ENCODE peak calls at places on chromosomes 5 and 9, in ten cellular contexts. Q, J, C, E, W, I, Y, K, D and N are unnamed samples.

GRCh38 chr9:4549751-4550295 is 59.6 kb downstream of the SLC1A1 start:
- DNase-seq in Q (no peak), J (no peak), C (no peak), E (no peak), W (no peak), I (no peak), Y (no peak), K (no peak), D (no peak), N (peak)

GRCh38 chr5:150443242-150444075 is 6.1 kb downstream of the RPS14 start:
- DNase-seq in Q (no peak), J (no peak), C (no peak), E (no peak), W (no peak), I (no peak), Y (no peak), K (no peak), D (no peak), N (no peak)

GRCh38 chr9:37029776-37030590 is 4.1 kb downstream of the PAX5 start:
- DNase-seq in Q (no peak), J (no peak), C (no peak), E (no peak), W (peak), I (no peak), Y (no peak), K (no peak), D (no peak), N (no peak)

GRCh38 chr9:98627291-98627690 is 81.4 kb downstream of the GABBR2 start:
- DNase-seq in Q (no peak), J (no peak), C (peak), E (peak), W (no peak), I (peak), Y (no peak), K (no peak), D (no peak), N (peak)

GRCh38 chr5:147831465-147831864 is at the start of gene SPINK1:
- DNase-seq in Q (no peak), J (no peak), C (no peak), E (no peak), W (no peak), I (no peak), Y (peak), K (no peak), D (no peak), N (no peak)

GRCh38 chr5:6868816-6869215 is 155.6 kb downstream of the TENT4A start:
- DNase-seq in Q (no peak), J (no peak), C (no peak), E (no peak), W (no peak), I (no peak), Y (no peak), K (no peak), D (no peak), N (no peak)

GRCh38 chr5:14595189-14595588 is 13.6 kb downstream of the OTULINL start:
- DNase-seq in Q (no peak), J (no peak), C (no peak), E (no peak), W (peak), I (no peak), Y (no peak), K (no peak), D (no peak), N (no peak)

GRCh38 chr5:138408023-138408422 is 30.8 kb upstream of the REEP2 start:
- DNase-seq in Q (peak), J (no peak), C (no peak), E (peak), W (peak), I (no peak), Y (no peak), K (no peak), D (no peak), N (no peak)

GRCh38 chr5:136731241-136731885 is 366.0 kb upstream of the TRPC7 start:
- DNase-seq in Q (no peak), J (no peak), C (peak), E (peak), W (no peak), I (peak), Y (no peak), K (no peak), D (no peak), N (no peak)

GRCh38 chr9:94819161-94819677 is 92.7 kb downstream of the AOPEP start:
- DNase-seq in Q (no peak), J (no peak), C (no peak), E (no peak), W (no peak), I (no peak), Y (no peak), K (no peak), D (no peak), N (no peak)

GRCh38 chr5:119329701-119330100 is 26.1 kb upstream of the TNFAIP8 start:
- DNase-seq in Q (no peak), J (no peak), C (no peak), E (no peak), W (no peak), I (no peak), Y (no peak), K (no peak), D (no peak), N (no peak)

GRCh38 chr5:143554194-143554717 is 150.8 kb upstream of the NR3C1 start:
- DNase-seq in Q (no peak), J (peak), C (peak), E (peak), W (no peak), I (peak), Y (no peak), K (peak), D (peak), N (peak)

GRCh38 chr9:130183133-130183762 is 11.0 kb downstream of the NCS1 start:
- DNase-seq in Q (no peak), J (peak), C (peak), E (peak), W (no peak), I (peak), Y (peak), K (no peak), D (no peak), N (peak)

GRCh38 chr9:33161589-33162132 is 5.5 kb downstream of the B4GALT1 start:
- DNase-seq in Q (no peak), J (no peak), C (no peak), E (no peak), W (no peak), I (no peak), Y (no peak), K (peak), D (no peak), N (no peak)

GRCh38 chr9:87685431-87685830 is 40.5 kb upstream of the CTSL start:
- DNase-seq in Q (no peak), J (no peak), C (peak), E (peak), W (no peak), I (peak), Y (no peak), K (no peak), D (no peak), N (no peak)

GRCh38 chr9:114721491-114722362 is 39.7 kb upstream of the TEX48 start:
- DNase-seq in Q (no peak), J (peak), C (no peak), E (no peak), W (no peak), I (peak), Y (peak), K (peak), D (no peak), N (no peak)